ENCODE peak calls at places on chromosomes 7 and 10, in five cellular contexts. One of them, this sample, is unnamed.

GRCh38 chr7:116200963-116201362 is 9.4 kb upstream of the TES start:
- DNase-seq in cardiac fibroblast: no peak
- DNase-seq in sigmoid colon: no peak
- DNase-seq in lower leg skin: no peak
- DNase-seq in stomach: no peak
- DNase-seq in this sample: no peak

GRCh38 chr10:60208676-60209269 is 180.9 kb downstream of the ANK3 start:
- DNase-seq in sigmoid colon: no peak
- DNase-seq in lower leg skin: no peak
- DNase-seq in stomach: no peak
- DNase-seq in cardiac fibroblast: peak
- DNase-seq in this sample: peak

GRCh38 chr10:125559210-125559609 is 123.8 kb downstream of the TEX36 start:
- DNase-seq in sigmoid colon: no peak
- DNase-seq in stomach: no peak
- DNase-seq in cardiac fibroblast: no peak
- DNase-seq in lower leg skin: no peak
- DNase-seq in this sample: no peak

GRCh38 chr7:103048833-103049232 is 25.8 kb downstream of the FBXL13 start:
- DNase-seq in stomach: no peak
- DNase-seq in sigmoid colon: no peak
- DNase-seq in lower leg skin: no peak
- DNase-seq in cardiac fibroblast: no peak
- DNase-seq in this sample: no peak

GRCh38 chr7:129213828-129214227 is 11.0 kb upstream of the AHCYL2 start:
- DNase-seq in stomach: no peak
- DNase-seq in lower leg skin: peak
- DNase-seq in sigmoid colon: peak
- DNase-seq in cardiac fibroblast: no peak
- DNase-seq in this sample: peak

GRCh38 chr7:101378808-101379207 is 16.1 kb downstream of the COL26A1 start:
- DNase-seq in lower leg skin: no peak
- DNase-seq in sigmoid colon: no peak
- DNase-seq in cardiac fibroblast: peak
- DNase-seq in stomach: no peak
- DNase-seq in this sample: no peak

GRCh38 chr10:113133497-113133896 is 183.4 kb downstream of the TCF7L2 start:
- DNase-seq in stomach: no peak
- DNase-seq in cardiac fibroblast: peak
- DNase-seq in lower leg skin: no peak
- DNase-seq in sigmoid colon: no peak
- DNase-seq in this sample: no peak

GRCh38 chr10:79982861-79983260 is 34.0 kb upstream of the SFTPD start:
- DNase-seq in lower leg skin: no peak
- DNase-seq in stomach: no peak
- DNase-seq in cardiac fibroblast: no peak
- DNase-seq in sigmoid colon: no peak
- DNase-seq in this sample: no peak

GRCh38 chr7:77696643-77697534 is 630 bp downstream of the RSBN1L start:
- DNase-seq in cardiac fibroblast: peak
- DNase-seq in lower leg skin: peak
- DNase-seq in sigmoid colon: peak
- DNase-seq in stomach: peak
- DNase-seq in this sample: peak

GRCh38 chr10:92886334-92886961 is 38.1 kb downstream of the EXOC6 start:
- DNase-seq in sigmoid colon: no peak
- DNase-seq in lower leg skin: no peak
- DNase-seq in cardiac fibroblast: no peak
- DNase-seq in stomach: no peak
- DNase-seq in this sample: no peak

GRCh38 chr10:42802889-42803288 is 20.3 kb downstream of the BMS1 start:
- DNase-seq in stomach: no peak
- DNase-seq in cardiac fibroblast: no peak
- DNase-seq in sigmoid colon: no peak
- DNase-seq in lower leg skin: no peak
- DNase-seq in this sample: no peak

GRCh38 chr7:90242369-90243168 is 2.4 kb upstream of the CFAP69 start:
- DNase-seq in lower leg skin: no peak
- DNase-seq in cardiac fibroblast: no peak
- DNase-seq in stomach: no peak
- DNase-seq in sigmoid colon: no peak
- DNase-seq in this sample: no peak

GRCh38 chr10:113019692-113020424 is 69.8 kb downstream of the TCF7L2 start:
- DNase-seq in stomach: no peak
- DNase-seq in cardiac fibroblast: no peak
- DNase-seq in sigmoid colon: peak
- DNase-seq in lower leg skin: no peak
- DNase-seq in this sample: no peak

GRCh38 chr7:142485617-142486226 is 227.9 kb upstream of the PRSS58 start:
- DNase-seq in sigmoid colon: no peak
- DNase-seq in stomach: no peak
- DNase-seq in cardiac fibroblast: no peak
- DNase-seq in lower leg skin: no peak
- DNase-seq in this sample: peak

GRCh38 chr7:4123823-4124222 is 558.3 kb upstream of the FOXK1 start:
- DNase-seq in stomach: no peak
- DNase-seq in sigmoid colon: peak
- DNase-seq in cardiac fibroblast: no peak
- DNase-seq in lower leg skin: no peak
- DNase-seq in this sample: peak

GRCh38 chr7:27723086-27723485 is 16.9 kb upstream of the TAX1BP1 start:
- DNase-seq in stomach: peak
- DNase-seq in lower leg skin: no peak
- DNase-seq in sigmoid colon: peak
- DNase-seq in cardiac fibroblast: peak
- DNase-seq in this sample: peak

GRCh38 chr7:28112883-28113540 is 67.6 kb downstream of the JAZF1 start:
- DNase-seq in stomach: no peak
- DNase-seq in cardiac fibroblast: peak
- DNase-seq in lower leg skin: no peak
- DNase-seq in sigmoid colon: peak
- DNase-seq in this sample: no peak

GRCh38 chr7:4166807-4167206 is 515.3 kb upstream of the FOXK1 start:
- DNase-seq in stomach: no peak
- DNase-seq in sigmoid colon: no peak
- DNase-seq in cardiac fibroblast: no peak
- DNase-seq in lower leg skin: no peak
- DNase-seq in this sample: no peak

GRCh38 chr7:95749515-95749914 is 22.8 kb upstream of the DYNC1I1 start:
- DNase-seq in stomach: no peak
- DNase-seq in sigmoid colon: no peak
- DNase-seq in cardiac fibroblast: no peak
- DNase-seq in lower leg skin: no peak
- DNase-seq in this sample: no peak

GRCh38 chr10:86345296-86346168 is 21.1 kb downstream of the GRID1 start:
- DNase-seq in lower leg skin: no peak
- DNase-seq in cardiac fibroblast: no peak
- DNase-seq in sigmoid colon: peak
- DNase-seq in stomach: no peak
- DNase-seq in this sample: peak

GRCh38 chr7:155983176-155983815 is 171.0 kb upstream of the SHH start:
- DNase-seq in stomach: peak
- DNase-seq in sigmoid colon: peak
- DNase-seq in lower leg skin: peak
- DNase-seq in cardiac fibroblast: no peak
- DNase-seq in this sample: no peak

GRCh38 chr10:1367938-1368697 is 311.9 kb downstream of the WDR37 start:
- DNase-seq in stomach: no peak
- DNase-seq in lower leg skin: peak
- DNase-seq in cardiac fibroblast: no peak
- DNase-seq in sigmoid colon: no peak
- DNase-seq in this sample: no peak

GRCh38 chr10:74502963-74503608 is 323.3 kb upstream of the KAT6B start:
- DNase-seq in sigmoid colon: no peak
- DNase-seq in lower leg skin: no peak
- DNase-seq in stomach: no peak
- DNase-seq in cardiac fibroblast: peak
- DNase-seq in this sample: no peak

GRCh38 chr10:126049741-126050140 is 153.4 kb downstream of the FANK1 start:
- DNase-seq in lower leg skin: no peak
- DNase-seq in stomach: no peak
- DNase-seq in cardiac fibroblast: peak
- DNase-seq in sigmoid colon: no peak
- DNase-seq in this sample: no peak

GRCh38 chr7:28800150-28800549 is 158.0 kb downstream of the TRIL start:
- DNase-seq in stomach: no peak
- DNase-seq in cardiac fibroblast: no peak
- DNase-seq in sigmoid colon: peak
- DNase-seq in lower leg skin: no peak
- DNase-seq in this sample: no peak

GRCh38 chr7:22420973-22421635 is 64.2 kb upstream of the RAPGEF5 start:
- DNase-seq in stomach: no peak
- DNase-seq in lower leg skin: no peak
- DNase-seq in cardiac fibroblast: no peak
- DNase-seq in sigmoid colon: no peak
- DNase-seq in this sample: peak

GRCh38 chr10:51700228-51700835 is 937 bp upstream of the CSTF2T start:
- DNase-seq in cardiac fibroblast: peak
- DNase-seq in stomach: peak
- DNase-seq in sigmoid colon: no peak
- DNase-seq in lower leg skin: no peak
- DNase-seq in this sample: peak

GRCh38 chr7:115087437-115087836 is 165.5 kb downstream of the MDFIC start:
- DNase-seq in sigmoid colon: no peak
- DNase-seq in lower leg skin: no peak
- DNase-seq in cardiac fibroblast: peak
- DNase-seq in stomach: no peak
- DNase-seq in this sample: peak

GRCh38 chr7:110358028-110358427 is 732.9 kb upstream of the LRRN3 start:
- DNase-seq in stomach: no peak
- DNase-seq in cardiac fibroblast: no peak
- DNase-seq in sigmoid colon: no peak
- DNase-seq in lower leg skin: no peak
- DNase-seq in this sample: no peak

GRCh38 chr10:117007080-117007479 is 2.1 kb upstream of the SHTN1 start:
- DNase-seq in cardiac fibroblast: peak
- DNase-seq in stomach: no peak
- DNase-seq in sigmoid colon: no peak
- DNase-seq in lower leg skin: no peak
- DNase-seq in this sample: peak

DNA sequence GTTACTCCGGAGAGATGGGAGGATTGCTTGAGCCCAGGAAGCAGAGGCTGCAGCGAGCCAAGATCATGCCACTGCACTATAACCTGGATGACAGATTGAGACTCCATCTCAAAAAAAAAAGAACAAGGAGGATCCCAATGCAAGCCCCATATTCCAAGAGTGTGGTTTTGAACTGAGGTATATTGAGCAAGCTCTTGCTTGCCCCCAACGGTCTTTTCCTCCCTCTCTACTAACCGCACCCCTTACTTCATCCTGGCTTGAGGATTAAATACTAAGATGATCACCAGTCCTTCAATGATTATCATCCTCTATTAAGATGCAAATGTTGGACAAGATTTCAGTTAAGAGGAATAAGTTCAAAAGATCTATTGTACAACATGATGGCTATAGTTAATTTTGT is 12.5 kb upstream of the SRGN start:
- DNase-seq in sigmoid colon: no peak
- DNase-seq in stomach: no peak
- DNase-seq in cardiac fibroblast: no peak
- DNase-seq in lower leg skin: no peak
- DNase-seq in this sample: no peak
- TF ChIP-seq CTCF in sigmoid colon: no peak
- TF ChIP-seq CTCF in stomach: no peak
- TF ChIP-seq CTCF in cardiac fibroblast: no peak
- TF ChIP-seq CTCF in lower leg skin: no peak
- TF ChIP-seq CTCF in this sample: no peak

GRCh38 chr7:45921381-45921698 is 268 bp upstream of the IGFBP3 start:
- DNase-seq in cardiac fibroblast: no peak
- DNase-seq in sigmoid colon: no peak
- DNase-seq in stomach: no peak
- DNase-seq in lower leg skin: no peak
- DNase-seq in this sample: no peak

GRCh38 chr7:45919231-45919825 is 1.7 kb downstream of the IGFBP3 start:
- DNase-seq in stomach: no peak
- DNase-seq in lower leg skin: no peak
- DNase-seq in cardiac fibroblast: no peak
- DNase-seq in sigmoid colon: no peak
- DNase-seq in this sample: no peak

GRCh38 chr7:45919947-45920542 is 1.0 kb downstream of the IGFBP3 start:
- DNase-seq in stomach: no peak
- DNase-seq in cardiac fibroblast: no peak
- DNase-seq in lower leg skin: no peak
- DNase-seq in sigmoid colon: no peak
- DNase-seq in this sample: no peak

GRCh38 chr7:45921699-45922519 is 837 bp upstream of the IGFBP3 start:
- DNase-seq in stomach: no peak
- DNase-seq in lower leg skin: peak
- DNase-seq in sigmoid colon: no peak
- DNase-seq in cardiac fibroblast: peak
- DNase-seq in this sample: peak

GRCh38 chr7:45920543-45921380 is at the start of gene IGFBP3:
- DNase-seq in cardiac fibroblast: peak
- DNase-seq in sigmoid colon: no peak
- DNase-seq in stomach: no peak
- DNase-seq in lower leg skin: no peak
- DNase-seq in this sample: peak
- TF ChIP-seq CTCF in cardiac fibroblast: no peak
- TF ChIP-seq CTCF in sigmoid colon: no peak
- TF ChIP-seq CTCF in stomach: no peak
- TF ChIP-seq CTCF in lower leg skin: no peak
- TF ChIP-seq CTCF in this sample: no peak

GRCh38 chr10:27410153-27410552 is 94.0 kb upstream of the RAB18 start:
- DNase-seq in lower leg skin: no peak
- DNase-seq in cardiac fibroblast: no peak
- DNase-seq in sigmoid colon: no peak
- DNase-seq in stomach: no peak
- DNase-seq in this sample: no peak

DNA sequence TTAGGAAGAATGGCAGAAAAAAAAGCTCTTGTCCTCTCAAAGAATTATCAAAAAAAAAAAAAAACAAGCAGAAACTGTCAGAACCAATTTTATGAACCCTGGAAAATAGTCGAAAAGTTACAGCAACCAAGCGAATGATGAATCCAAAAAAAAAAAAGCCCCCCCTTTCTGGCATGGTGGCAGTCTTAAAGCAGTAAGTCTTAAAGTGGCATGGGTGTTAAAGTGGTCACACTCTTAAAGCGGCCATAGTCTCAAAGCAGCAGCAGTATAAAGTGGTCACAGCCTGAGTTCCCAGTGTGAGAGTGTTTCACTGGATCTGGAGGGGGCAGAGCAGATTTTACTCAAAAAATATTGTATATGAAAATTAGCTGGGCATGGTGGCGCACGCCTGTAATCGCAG is 96.8 kb upstream of the RAB18 start:
- DNase-seq in stomach: no peak
- DNase-seq in lower leg skin: no peak
- DNase-seq in sigmoid colon: no peak
- DNase-seq in cardiac fibroblast: no peak
- DNase-seq in this sample: no peak
- TF ChIP-seq CTCF in stomach: no peak
- TF ChIP-seq CTCF in lower leg skin: no peak
- TF ChIP-seq CTCF in sigmoid colon: no peak
- TF ChIP-seq CTCF in cardiac fibroblast: no peak
- TF ChIP-seq CTCF in this sample: no peak

GRCh38 chr10:10903620-10904019 is 114.1 kb upstream of the CELF2 start:
- DNase-seq in lower leg skin: no peak
- DNase-seq in sigmoid colon: no peak
- DNase-seq in cardiac fibroblast: no peak
- DNase-seq in stomach: no peak
- DNase-seq in this sample: no peak
- TF ChIP-seq CTCF in lower leg skin: no peak
- TF ChIP-seq CTCF in sigmoid colon: no peak
- TF ChIP-seq CTCF in cardiac fibroblast: no peak
- TF ChIP-seq CTCF in stomach: no peak
- TF ChIP-seq CTCF in this sample: no peak